ENCODE peak calls at places on chromosomes 3 and 15, in nine cellular contexts. T, I, F, D, E, V, M, P and W are unnamed samples.

GRCh38 chr3:173584093-173584833 is 186.7 kb downstream of the NLGN1 start:
- DNase-seq in P (no peak), F (no peak), E (peak), M (no peak), D (no peak), T (no peak), I (peak), V (peak), W (no peak)

GRCh38 chr3:66633564-66633963 is 132.7 kb upstream of the LRIG1 start:
- DNase-seq in V (no peak), E (no peak), I (no peak), T (no peak), D (no peak), M (no peak), F (no peak), P (no peak), W (no peak)

GRCh38 chr3:12299026-12299425 is 10.2 kb downstream of the PPARG start:
- DNase-seq in P (no peak), E (no peak), D (no peak), F (no peak), M (no peak), V (no peak), I (no peak), T (no peak), W (no peak)

GRCh38 chr15:29596266-29596665 is 226.0 kb downstream of the TJP1 start:
- DNase-seq in V (no peak), P (no peak), I (no peak), T (no peak), M (no peak), D (no peak), E (peak), F (no peak), W (peak)

GRCh38 chr15:75751901-75752300 is 39.3 kb upstream of the CSPG4 start:
- DNase-seq in P (no peak), I (no peak), M (no peak), F (no peak), E (no peak), D (no peak), V (no peak), T (no peak), W (no peak)

GRCh38 chr3:40602778-40603385 is 78.1 kb downstream of the ZNF621 start:
- DNase-seq in D (no peak), P (no peak), M (no peak), T (no peak), I (no peak), F (no peak), E (no peak), V (no peak), W (no peak)

GRCh38 chr3:34676431-34676830 is 878.0 kb downstream of the PDCD6IP start:
- DNase-seq in V (no peak), E (peak), D (no peak), I (no peak), F (no peak), P (no peak), T (no peak), M (no peak), W (peak)

GRCh38 chr3:97138914-97139541 is 324.6 kb downstream of the EPHA6 start:
- DNase-seq in T (no peak), E (no peak), M (no peak), I (no peak), P (no peak), D (no peak), V (no peak), F (no peak), W (no peak)